ENCODE peak calls at places on chromosomes 3 and 15, in ten cellular contexts. One of them, this sample, is unnamed.

GRCh38 chr3:72960812-72961518 is 35.6 kb upstream of the PPP4R2 start:
- DNase-seq in upper lobe of left lung: peak
- DNase-seq in cortex of kidney: no peak
- DNase-seq in renal cortical epithelial cell: peak
- DNase-seq in endothelial cell: no peak
- DNase-seq in T1000: no peak
- DNase-seq in stimulated activated CD8-positive, alpha-beta memory T cell treated with anti-CD3 and anti-CD28 coated beads, Interleukin-7, amount 100 ng/mL, for 4 hours: no peak
- DNase-seq in SHP77: no peak
- DNase-seq in dermis blood vessel endothelial cell: no peak
- DNase-seq in glutamatergic neuron: no peak
- DNase-seq in this sample: no peak

GRCh38 chr3:125582707-125583106 is 12.6 kb downstream of the OSBPL11 start:
- DNase-seq in upper lobe of left lung: no peak
- DNase-seq in cortex of kidney: no peak
- DNase-seq in renal cortical epithelial cell: no peak
- DNase-seq in endothelial cell: no peak
- DNase-seq in T1000: no peak
- DNase-seq in stimulated activated CD8-positive, alpha-beta memory T cell treated with anti-CD3 and anti-CD28 coated beads, Interleukin-7, amount 100 ng/mL, for 4 hours: no peak
- DNase-seq in SHP77: no peak
- DNase-seq in dermis blood vessel endothelial cell: peak
- DNase-seq in glutamatergic neuron: no peak
- DNase-seq in this sample: no peak

GRCh38 chr3:195906865-195907729 is 1.3 kb downstream of the TNK2 start:
- DNase-seq in upper lobe of left lung: peak
- DNase-seq in cortex of kidney: no peak
- DNase-seq in renal cortical epithelial cell: no peak
- DNase-seq in endothelial cell: no peak
- DNase-seq in T1000: no peak
- DNase-seq in stimulated activated CD8-positive, alpha-beta memory T cell treated with anti-CD3 and anti-CD28 coated beads, Interleukin-7, amount 100 ng/mL, for 4 hours: peak
- DNase-seq in SHP77: peak
- DNase-seq in dermis blood vessel endothelial cell: no peak
- DNase-seq in glutamatergic neuron: no peak
- DNase-seq in this sample: no peak

GRCh38 chr15:63420333-63420741 is 38.7 kb upstream of the CA12 start:
- DNase-seq in upper lobe of left lung: no peak
- DNase-seq in cortex of kidney: no peak
- DNase-seq in renal cortical epithelial cell: peak
- DNase-seq in endothelial cell: no peak
- DNase-seq in T1000: no peak
- DNase-seq in stimulated activated CD8-positive, alpha-beta memory T cell treated with anti-CD3 and anti-CD28 coated beads, Interleukin-7, amount 100 ng/mL, for 4 hours: no peak
- DNase-seq in SHP77: no peak
- DNase-seq in dermis blood vessel endothelial cell: peak
- DNase-seq in glutamatergic neuron: no peak
- DNase-seq in this sample: no peak

GRCh38 chr3:128399221-128399915 is 67.3 kb downstream of the DNAJB8 start:
- DNase-seq in upper lobe of left lung: no peak
- DNase-seq in cortex of kidney: no peak
- DNase-seq in renal cortical epithelial cell: no peak
- DNase-seq in endothelial cell: no peak
- DNase-seq in T1000: no peak
- DNase-seq in stimulated activated CD8-positive, alpha-beta memory T cell treated with anti-CD3 and anti-CD28 coated beads, Interleukin-7, amount 100 ng/mL, for 4 hours: no peak
- DNase-seq in SHP77: no peak
- DNase-seq in dermis blood vessel endothelial cell: no peak
- DNase-seq in glutamatergic neuron: no peak
- DNase-seq in this sample: no peak

GRCh38 chr3:10196389-10197052 is 31.8 kb downstream of the IRAK2 start:
- DNase-seq in upper lobe of left lung: no peak
- DNase-seq in cortex of kidney: no peak
- DNase-seq in renal cortical epithelial cell: no peak
- DNase-seq in endothelial cell: no peak
- DNase-seq in T1000: peak
- DNase-seq in stimulated activated CD8-positive, alpha-beta memory T cell treated with anti-CD3 and anti-CD28 coated beads, Interleukin-7, amount 100 ng/mL, for 4 hours: no peak
- DNase-seq in SHP77: no peak
- DNase-seq in dermis blood vessel endothelial cell: peak
- DNase-seq in glutamatergic neuron: no peak
- DNase-seq in this sample: no peak

GRCh38 chr3:159898147-159898546 is 90.5 kb upstream of the IL12A start:
- DNase-seq in upper lobe of left lung: no peak
- DNase-seq in cortex of kidney: no peak
- DNase-seq in renal cortical epithelial cell: no peak
- DNase-seq in endothelial cell: no peak
- DNase-seq in T1000: no peak
- DNase-seq in stimulated activated CD8-positive, alpha-beta memory T cell treated with anti-CD3 and anti-CD28 coated beads, Interleukin-7, amount 100 ng/mL, for 4 hours: no peak
- DNase-seq in SHP77: no peak
- DNase-seq in dermis blood vessel endothelial cell: no peak
- DNase-seq in glutamatergic neuron: peak
- DNase-seq in this sample: no peak

GRCh38 chr15:67803996-67804843 is 21.1 kb upstream of the SKOR1 start:
- DNase-seq in upper lobe of left lung: no peak
- DNase-seq in cortex of kidney: no peak
- DNase-seq in renal cortical epithelial cell: no peak
- DNase-seq in endothelial cell: no peak
- DNase-seq in T1000: no peak
- DNase-seq in stimulated activated CD8-positive, alpha-beta memory T cell treated with anti-CD3 and anti-CD28 coated beads, Interleukin-7, amount 100 ng/mL, for 4 hours: no peak
- DNase-seq in SHP77: no peak
- DNase-seq in dermis blood vessel endothelial cell: peak
- DNase-seq in glutamatergic neuron: peak
- DNase-seq in this sample: no peak

GRCh38 chr15:71103102-71103676 is 12.1 kb upstream of the THSD4 start:
- DNase-seq in upper lobe of left lung: no peak
- DNase-seq in cortex of kidney: no peak
- DNase-seq in renal cortical epithelial cell: no peak
- DNase-seq in endothelial cell: peak
- DNase-seq in T1000: no peak
- DNase-seq in stimulated activated CD8-positive, alpha-beta memory T cell treated with anti-CD3 and anti-CD28 coated beads, Interleukin-7, amount 100 ng/mL, for 4 hours: no peak
- DNase-seq in SHP77: peak
- DNase-seq in dermis blood vessel endothelial cell: peak
- DNase-seq in glutamatergic neuron: no peak
- DNase-seq in this sample: no peak

GRCh38 chr3:32383136-32383711 is 8.4 kb upstream of the CMTM7 start:
- DNase-seq in upper lobe of left lung: no peak
- DNase-seq in cortex of kidney: no peak
- DNase-seq in renal cortical epithelial cell: no peak
- DNase-seq in endothelial cell: peak
- DNase-seq in T1000: no peak
- DNase-seq in stimulated activated CD8-positive, alpha-beta memory T cell treated with anti-CD3 and anti-CD28 coated beads, Interleukin-7, amount 100 ng/mL, for 4 hours: no peak
- DNase-seq in SHP77: no peak
- DNase-seq in dermis blood vessel endothelial cell: no peak
- DNase-seq in glutamatergic neuron: peak
- DNase-seq in this sample: no peak

GRCh38 chr15:26879770-26880169 is 12.9 kb downstream of the GABRA5 start:
- DNase-seq in upper lobe of left lung: no peak
- DNase-seq in cortex of kidney: no peak
- DNase-seq in renal cortical epithelial cell: no peak
- DNase-seq in endothelial cell: no peak
- DNase-seq in T1000: no peak
- DNase-seq in stimulated activated CD8-positive, alpha-beta memory T cell treated with anti-CD3 and anti-CD28 coated beads, Interleukin-7, amount 100 ng/mL, for 4 hours: no peak
- DNase-seq in SHP77: no peak
- DNase-seq in dermis blood vessel endothelial cell: no peak
- DNase-seq in glutamatergic neuron: no peak
- DNase-seq in this sample: no peak

GRCh38 chr15:101136381-101137268 is 115.2 kb downstream of the CHSY1 start:
- DNase-seq in upper lobe of left lung: no peak
- DNase-seq in cortex of kidney: no peak
- DNase-seq in renal cortical epithelial cell: no peak
- DNase-seq in endothelial cell: no peak
- DNase-seq in T1000: no peak
- DNase-seq in stimulated activated CD8-positive, alpha-beta memory T cell treated with anti-CD3 and anti-CD28 coated beads, Interleukin-7, amount 100 ng/mL, for 4 hours: no peak
- DNase-seq in SHP77: no peak
- DNase-seq in dermis blood vessel endothelial cell: no peak
- DNase-seq in glutamatergic neuron: no peak
- DNase-seq in this sample: no peak

GRCh38 chr3:28080716-28081115 is 160.7 kb upstream of the CMC1 start:
- DNase-seq in upper lobe of left lung: no peak
- DNase-seq in cortex of kidney: no peak
- DNase-seq in renal cortical epithelial cell: no peak
- DNase-seq in endothelial cell: no peak
- DNase-seq in T1000: no peak
- DNase-seq in stimulated activated CD8-positive, alpha-beta memory T cell treated with anti-CD3 and anti-CD28 coated beads, Interleukin-7, amount 100 ng/mL, for 4 hours: no peak
- DNase-seq in SHP77: no peak
- DNase-seq in dermis blood vessel endothelial cell: no peak
- DNase-seq in glutamatergic neuron: no peak
- DNase-seq in this sample: no peak

GRCh38 chr3:107927361-107928083 is 163.3 kb downstream of the CD47 start:
- DNase-seq in upper lobe of left lung: peak
- DNase-seq in cortex of kidney: no peak
- DNase-seq in renal cortical epithelial cell: peak
- DNase-seq in endothelial cell: peak
- DNase-seq in T1000: peak
- DNase-seq in stimulated activated CD8-positive, alpha-beta memory T cell treated with anti-CD3 and anti-CD28 coated beads, Interleukin-7, amount 100 ng/mL, for 4 hours: peak
- DNase-seq in SHP77: peak
- DNase-seq in dermis blood vessel endothelial cell: peak
- DNase-seq in glutamatergic neuron: peak
- DNase-seq in this sample: peak

GRCh38 chr3:24886511-24886910 is 391.9 kb upstream of the THRB start:
- DNase-seq in upper lobe of left lung: no peak
- DNase-seq in cortex of kidney: no peak
- DNase-seq in renal cortical epithelial cell: no peak
- DNase-seq in endothelial cell: no peak
- DNase-seq in T1000: no peak
- DNase-seq in stimulated activated CD8-positive, alpha-beta memory T cell treated with anti-CD3 and anti-CD28 coated beads, Interleukin-7, amount 100 ng/mL, for 4 hours: no peak
- DNase-seq in SHP77: no peak
- DNase-seq in dermis blood vessel endothelial cell: no peak
- DNase-seq in glutamatergic neuron: no peak
- DNase-seq in this sample: no peak

GRCh38 chr3:46934508-46935167 is 41.9 kb downstream of the CCDC12 start:
- DNase-seq in upper lobe of left lung: no peak
- DNase-seq in cortex of kidney: no peak
- DNase-seq in renal cortical epithelial cell: peak
- DNase-seq in endothelial cell: no peak
- DNase-seq in T1000: no peak
- DNase-seq in stimulated activated CD8-positive, alpha-beta memory T cell treated with anti-CD3 and anti-CD28 coated beads, Interleukin-7, amount 100 ng/mL, for 4 hours: no peak
- DNase-seq in SHP77: peak
- DNase-seq in dermis blood vessel endothelial cell: peak
- DNase-seq in glutamatergic neuron: no peak
- DNase-seq in this sample: no peak

GRCh38 chr15:83654379-83655236 is 685 bp downstream of the ADAMTSL3 start:
- DNase-seq in upper lobe of left lung: no peak
- DNase-seq in cortex of kidney: no peak
- DNase-seq in renal cortical epithelial cell: peak
- DNase-seq in endothelial cell: peak
- DNase-seq in T1000: no peak
- DNase-seq in stimulated activated CD8-positive, alpha-beta memory T cell treated with anti-CD3 and anti-CD28 coated beads, Interleukin-7, amount 100 ng/mL, for 4 hours: no peak
- DNase-seq in SHP77: no peak
- DNase-seq in dermis blood vessel endothelial cell: no peak
- DNase-seq in glutamatergic neuron: peak
- DNase-seq in this sample: no peak

GRCh38 chr3:182829761-182830405 is 36.6 kb downstream of the ATP11B start:
- DNase-seq in upper lobe of left lung: no peak
- DNase-seq in cortex of kidney: no peak
- DNase-seq in renal cortical epithelial cell: no peak
- DNase-seq in endothelial cell: no peak
- DNase-seq in T1000: no peak
- DNase-seq in stimulated activated CD8-positive, alpha-beta memory T cell treated with anti-CD3 and anti-CD28 coated beads, Interleukin-7, amount 100 ng/mL, for 4 hours: no peak
- DNase-seq in SHP77: no peak
- DNase-seq in dermis blood vessel endothelial cell: no peak
- DNase-seq in glutamatergic neuron: no peak
- DNase-seq in this sample: no peak

GRCh38 chr15:33242165-33242564 is 47.7 kb upstream of the FMN1 start:
- DNase-seq in upper lobe of left lung: no peak
- DNase-seq in cortex of kidney: no peak
- DNase-seq in renal cortical epithelial cell: peak
- DNase-seq in endothelial cell: peak
- DNase-seq in T1000: peak
- DNase-seq in stimulated activated CD8-positive, alpha-beta memory T cell treated with anti-CD3 and anti-CD28 coated beads, Interleukin-7, amount 100 ng/mL, for 4 hours: no peak
- DNase-seq in SHP77: no peak
- DNase-seq in dermis blood vessel endothelial cell: peak
- DNase-seq in glutamatergic neuron: no peak
- DNase-seq in this sample: no peak

GRCh38 chr15:81398456-81398855 is 24.4 kb upstream of the TMC3 start:
- DNase-seq in upper lobe of left lung: no peak
- DNase-seq in cortex of kidney: no peak
- DNase-seq in renal cortical epithelial cell: no peak
- DNase-seq in endothelial cell: no peak
- DNase-seq in T1000: no peak
- DNase-seq in stimulated activated CD8-positive, alpha-beta memory T cell treated with anti-CD3 and anti-CD28 coated beads, Interleukin-7, amount 100 ng/mL, for 4 hours: no peak
- DNase-seq in SHP77: no peak
- DNase-seq in dermis blood vessel endothelial cell: no peak
- DNase-seq in glutamatergic neuron: no peak
- DNase-seq in this sample: no peak

GRCh38 chr15:73244333-73244732 is 124.4 kb downstream of the HCN4 start:
- DNase-seq in upper lobe of left lung: no peak
- DNase-seq in cortex of kidney: no peak
- DNase-seq in renal cortical epithelial cell: peak
- DNase-seq in endothelial cell: no peak
- DNase-seq in T1000: no peak
- DNase-seq in stimulated activated CD8-positive, alpha-beta memory T cell treated with anti-CD3 and anti-CD28 coated beads, Interleukin-7, amount 100 ng/mL, for 4 hours: no peak
- DNase-seq in SHP77: peak
- DNase-seq in dermis blood vessel endothelial cell: peak
- DNase-seq in glutamatergic neuron: no peak
- DNase-seq in this sample: no peak

GRCh38 chr3:136245691-136246090 is 4.4 kb upstream of the PCCB start:
- DNase-seq in upper lobe of left lung: no peak
- DNase-seq in cortex of kidney: no peak
- DNase-seq in renal cortical epithelial cell: no peak
- DNase-seq in endothelial cell: no peak
- DNase-seq in T1000: no peak
- DNase-seq in stimulated activated CD8-positive, alpha-beta memory T cell treated with anti-CD3 and anti-CD28 coated beads, Interleukin-7, amount 100 ng/mL, for 4 hours: no peak
- DNase-seq in SHP77: no peak
- DNase-seq in dermis blood vessel endothelial cell: no peak
- DNase-seq in glutamatergic neuron: no peak
- DNase-seq in this sample: no peak

GRCh38 chr3:52777959-52778805 is 783 bp downstream of the ITIH1 start:
- DNase-seq in upper lobe of left lung: peak
- DNase-seq in cortex of kidney: no peak
- DNase-seq in renal cortical epithelial cell: no peak
- DNase-seq in endothelial cell: no peak
- DNase-seq in T1000: no peak
- DNase-seq in stimulated activated CD8-positive, alpha-beta memory T cell treated with anti-CD3 and anti-CD28 coated beads, Interleukin-7, amount 100 ng/mL, for 4 hours: no peak
- DNase-seq in SHP77: no peak
- DNase-seq in dermis blood vessel endothelial cell: no peak
- DNase-seq in glutamatergic neuron: peak
- DNase-seq in this sample: no peak

GRCh38 chr3:116034071-116034470 is 410.8 kb downstream of the GAP43 start:
- DNase-seq in upper lobe of left lung: no peak
- DNase-seq in cortex of kidney: no peak
- DNase-seq in renal cortical epithelial cell: no peak
- DNase-seq in endothelial cell: no peak
- DNase-seq in T1000: no peak
- DNase-seq in stimulated activated CD8-positive, alpha-beta memory T cell treated with anti-CD3 and anti-CD28 coated beads, Interleukin-7, amount 100 ng/mL, for 4 hours: no peak
- DNase-seq in SHP77: no peak
- DNase-seq in dermis blood vessel endothelial cell: no peak
- DNase-seq in glutamatergic neuron: no peak
- DNase-seq in this sample: no peak

GRCh38 chr3:53775834-53776251 is 70.4 kb downstream of the CHDH start:
- DNase-seq in upper lobe of left lung: no peak
- DNase-seq in cortex of kidney: no peak
- DNase-seq in renal cortical epithelial cell: no peak
- DNase-seq in endothelial cell: no peak
- DNase-seq in T1000: no peak
- DNase-seq in stimulated activated CD8-positive, alpha-beta memory T cell treated with anti-CD3 and anti-CD28 coated beads, Interleukin-7, amount 100 ng/mL, for 4 hours: no peak
- DNase-seq in SHP77: no peak
- DNase-seq in dermis blood vessel endothelial cell: no peak
- DNase-seq in glutamatergic neuron: no peak
- DNase-seq in this sample: no peak

GRCh38 chr15:82298520-82298919 is 35.9 kb downstream of the SAXO2 start:
- DNase-seq in upper lobe of left lung: no peak
- DNase-seq in cortex of kidney: no peak
- DNase-seq in renal cortical epithelial cell: no peak
- DNase-seq in endothelial cell: no peak
- DNase-seq in T1000: no peak
- DNase-seq in stimulated activated CD8-positive, alpha-beta memory T cell treated with anti-CD3 and anti-CD28 coated beads, Interleukin-7, amount 100 ng/mL, for 4 hours: peak
- DNase-seq in SHP77: no peak
- DNase-seq in dermis blood vessel endothelial cell: peak
- DNase-seq in glutamatergic neuron: no peak
- DNase-seq in this sample: no peak

GRCh38 chr15:52558196-52558595 is 10.6 kb downstream of the ARPP19 start:
- DNase-seq in upper lobe of left lung: peak
- DNase-seq in cortex of kidney: no peak
- DNase-seq in renal cortical epithelial cell: peak
- DNase-seq in endothelial cell: no peak
- DNase-seq in T1000: no peak
- DNase-seq in stimulated activated CD8-positive, alpha-beta memory T cell treated with anti-CD3 and anti-CD28 coated beads, Interleukin-7, amount 100 ng/mL, for 4 hours: peak
- DNase-seq in SHP77: no peak
- DNase-seq in dermis blood vessel endothelial cell: peak
- DNase-seq in glutamatergic neuron: no peak
- DNase-seq in this sample: no peak

GRCh38 chr3:143769663-143770062 is 78.6 kb downstream of the SLC9A9 start:
- DNase-seq in upper lobe of left lung: no peak
- DNase-seq in cortex of kidney: no peak
- DNase-seq in renal cortical epithelial cell: no peak
- DNase-seq in endothelial cell: no peak
- DNase-seq in T1000: no peak
- DNase-seq in stimulated activated CD8-positive, alpha-beta memory T cell treated with anti-CD3 and anti-CD28 coated beads, Interleukin-7, amount 100 ng/mL, for 4 hours: no peak
- DNase-seq in SHP77: no peak
- DNase-seq in dermis blood vessel endothelial cell: no peak
- DNase-seq in glutamatergic neuron: no peak
- DNase-seq in this sample: peak